ENCODE peak calls at places on chromosomes 16 and 17, in six cellular contexts. One of them, this sample, is unnamed.

GRCh38 chr16:2919511-2920255 is 8.0 kb downstream of the FLYWCH1 start:
- DNase-seq in transverse colon: peak; percentile 61
- DNase-seq in body of pancreas: peak; percentile 60
- DNase-seq in colonic mucosa: peak; percentile 69
- DNase-seq in left ventricle myocardium inferior: no peak
- DNase-seq in CD8-positive, alpha-beta T cell: peak; percentile 79
- DNase-seq in this sample: no peak

GRCh38 chr16:74709477-74709877 is 8.8 kb upstream of the MLKL start:
- DNase-seq in transverse colon: peak; percentile 87
- DNase-seq in left ventricle myocardium inferior: peak; percentile 68
- DNase-seq in body of pancreas: peak; percentile 78
- DNase-seq in CD8-positive, alpha-beta T cell: peak; percentile 89
- DNase-seq in colonic mucosa: peak; percentile 87
- DNase-seq in this sample: no peak

GRCh38 chr17:81388091-81388611 is 7.1 kb upstream of the BAHCC1 start:
- DNase-seq in CD8-positive, alpha-beta T cell: no peak
- DNase-seq in body of pancreas: no peak
- DNase-seq in left ventricle myocardium inferior: no peak
- DNase-seq in colonic mucosa: no peak
- DNase-seq in transverse colon: no peak
- DNase-seq in this sample: no peak

GRCh38 chr16:1626327-1626726 is 14.2 kb downstream of the CRAMP1 start:
- DNase-seq in transverse colon: no peak
- DNase-seq in body of pancreas: no peak
- DNase-seq in colonic mucosa: no peak
- DNase-seq in left ventricle myocardium inferior: no peak
- DNase-seq in CD8-positive, alpha-beta T cell: no peak
- DNase-seq in this sample: no peak

GRCh38 chr17:82322526-82323453 is 5.4 kb upstream of the CD7 start:
- DNase-seq in colonic mucosa: no peak
- DNase-seq in body of pancreas: no peak
- DNase-seq in CD8-positive, alpha-beta T cell: no peak
- DNase-seq in transverse colon: no peak
- DNase-seq in left ventricle myocardium inferior: no peak
- DNase-seq in this sample: no peak

GRCh38 chr17:50473901-50474300 is 4.8 kb upstream of the RSAD1 start:
- DNase-seq in left ventricle myocardium inferior: no peak
- DNase-seq in CD8-positive, alpha-beta T cell: no peak
- DNase-seq in transverse colon: no peak
- DNase-seq in colonic mucosa: no peak
- DNase-seq in body of pancreas: no peak
- DNase-seq in this sample: no peak

GRCh38 chr17:48554412-48555090 is 9.6 kb upstream of the HOXB2 start:
- DNase-seq in body of pancreas: no peak
- DNase-seq in left ventricle myocardium inferior: no peak
- DNase-seq in colonic mucosa: no peak
- DNase-seq in transverse colon: no peak
- DNase-seq in CD8-positive, alpha-beta T cell: no peak
- DNase-seq in this sample: no peak

GRCh38 chr17:79070266-79070880 is 4.3 kb upstream of the ENGASE start:
- DNase-seq in colonic mucosa: no peak
- DNase-seq in left ventricle myocardium inferior: no peak
- DNase-seq in transverse colon: no peak
- DNase-seq in body of pancreas: no peak
- DNase-seq in CD8-positive, alpha-beta T cell: no peak
- DNase-seq in this sample: no peak

GRCh38 chr17:58254803-58255202 is 16.4 kb downstream of the LPO start:
- DNase-seq in transverse colon: no peak
- DNase-seq in colonic mucosa: no peak
- DNase-seq in CD8-positive, alpha-beta T cell: peak; percentile 39
- DNase-seq in left ventricle myocardium inferior: no peak
- DNase-seq in body of pancreas: no peak
- DNase-seq in this sample: no peak

GRCh38 chr17:13587487-13588338 is 14.0 kb downstream of the HS3ST3A1 start:
- DNase-seq in left ventricle myocardium inferior: no peak
- DNase-seq in transverse colon: no peak
- DNase-seq in colonic mucosa: no peak
- DNase-seq in body of pancreas: no peak
- DNase-seq in CD8-positive, alpha-beta T cell: no peak
- DNase-seq in this sample: no peak

GRCh38 chr16:87723224-87723619 is 42.6 kb downstream of the KLHDC4 start:
- DNase-seq in left ventricle myocardium inferior: peak; percentile 57
- DNase-seq in body of pancreas: peak; percentile 63
- DNase-seq in transverse colon: peak; percentile 34
- DNase-seq in colonic mucosa: no peak
- DNase-seq in CD8-positive, alpha-beta T cell: no peak
- DNase-seq in this sample: no peak

GRCh38 chr17:73420897-73421296 is 109.1 kb upstream of the CDC42EP4 start:
- DNase-seq in CD8-positive, alpha-beta T cell: no peak
- DNase-seq in colonic mucosa: no peak
- DNase-seq in left ventricle myocardium inferior: no peak
- DNase-seq in transverse colon: no peak
- DNase-seq in body of pancreas: no peak
- DNase-seq in this sample: no peak

GRCh38 chr17:37725021-37725585 is 19.8 kb downstream of the HNF1B start:
- DNase-seq in colonic mucosa: no peak
- DNase-seq in left ventricle myocardium inferior: no peak
- DNase-seq in transverse colon: no peak
- DNase-seq in CD8-positive, alpha-beta T cell: no peak
- DNase-seq in body of pancreas: no peak
- DNase-seq in this sample: no peak

GRCh38 chr16:49874613-49875237 is 18.8 kb upstream of the ZNF423 start:
- DNase-seq in transverse colon: peak; percentile 35
- DNase-seq in left ventricle myocardium inferior: no peak
- DNase-seq in colonic mucosa: peak; percentile 63
- DNase-seq in body of pancreas: no peak
- DNase-seq in CD8-positive, alpha-beta T cell: no peak
- DNase-seq in this sample: no peak

GRCh38 chr17:28317965-28318758 is 838 bp upstream of the TMEM97 start:
- DNase-seq in colonic mucosa: no peak
- DNase-seq in left ventricle myocardium inferior: no peak
- DNase-seq in CD8-positive, alpha-beta T cell: no peak
- DNase-seq in body of pancreas: no peak
- DNase-seq in transverse colon: no peak
- DNase-seq in this sample: no peak

GRCh38 chr17:58081641-58082340 is 1.4 kb upstream of the DYNLL2 start:
- DNase-seq in body of pancreas: no peak
- DNase-seq in colonic mucosa: no peak
- DNase-seq in left ventricle myocardium inferior: no peak
- DNase-seq in transverse colon: no peak
- DNase-seq in CD8-positive, alpha-beta T cell: no peak
- DNase-seq in this sample: no peak

GRCh38 chr17:48905987-48906515 is 2.2 kb upstream of the UBE2Z start:
- DNase-seq in colonic mucosa: no peak
- DNase-seq in body of pancreas: no peak
- DNase-seq in CD8-positive, alpha-beta T cell: no peak
- DNase-seq in left ventricle myocardium inferior: no peak
- DNase-seq in transverse colon: no peak
- DNase-seq in this sample: no peak

GRCh38 chr17:42303694-42304093 is 15.4 kb downstream of the STAT5A start:
- DNase-seq in transverse colon: no peak
- DNase-seq in colonic mucosa: no peak
- DNase-seq in body of pancreas: no peak
- DNase-seq in left ventricle myocardium inferior: no peak
- DNase-seq in CD8-positive, alpha-beta T cell: no peak
- DNase-seq in this sample: no peak

GRCh38 chr17:54977744-54978143 is 9.2 kb downstream of the STXBP4 start:
- DNase-seq in CD8-positive, alpha-beta T cell: no peak
- DNase-seq in body of pancreas: no peak
- DNase-seq in left ventricle myocardium inferior: no peak
- DNase-seq in colonic mucosa: no peak
- DNase-seq in transverse colon: no peak
- DNase-seq in this sample: no peak

GRCh38 chr17:9389116-9389515 is 186.5 kb downstream of the STX8 start:
- DNase-seq in colonic mucosa: no peak
- DNase-seq in transverse colon: no peak
- DNase-seq in CD8-positive, alpha-beta T cell: no peak
- DNase-seq in left ventricle myocardium inferior: no peak
- DNase-seq in body of pancreas: peak; percentile 42
- DNase-seq in this sample: peak; percentile 47

GRCh38 chr16:68700120-68700519 is 37.0 kb upstream of the CDH1 start:
- DNase-seq in colonic mucosa: no peak
- DNase-seq in left ventricle myocardium inferior: no peak
- DNase-seq in transverse colon: no peak
- DNase-seq in CD8-positive, alpha-beta T cell: no peak
- DNase-seq in body of pancreas: no peak
- DNase-seq in this sample: no peak

GRCh38 chr17:17937450-17937849 is 34.8 kb downstream of the TOM1L2 start:
- DNase-seq in body of pancreas: no peak
- DNase-seq in colonic mucosa: no peak
- DNase-seq in CD8-positive, alpha-beta T cell: no peak
- DNase-seq in transverse colon: no peak
- DNase-seq in left ventricle myocardium inferior: no peak
- DNase-seq in this sample: no peak

GRCh38 chr17:8470447-8471047 is 34.9 kb downstream of the NDEL1 start:
- DNase-seq in body of pancreas: no peak
- DNase-seq in transverse colon: no peak
- DNase-seq in CD8-positive, alpha-beta T cell: no peak
- DNase-seq in left ventricle myocardium inferior: peak; percentile 58
- DNase-seq in colonic mucosa: no peak
- DNase-seq in this sample: no peak

GRCh38 chr17:80395402-80396151 is 19.4 kb upstream of the ENDOV start:
- DNase-seq in body of pancreas: no peak
- DNase-seq in CD8-positive, alpha-beta T cell: no peak
- DNase-seq in colonic mucosa: no peak
- DNase-seq in transverse colon: no peak
- DNase-seq in left ventricle myocardium inferior: no peak
- DNase-seq in this sample: no peak

GRCh38 chr17:30263552-30264333 is 28.0 kb downstream of the BLMH start:
- DNase-seq in CD8-positive, alpha-beta T cell: no peak
- DNase-seq in colonic mucosa: no peak
- DNase-seq in left ventricle myocardium inferior: no peak
- DNase-seq in transverse colon: no peak
- DNase-seq in body of pancreas: peak; percentile 61
- DNase-seq in this sample: no peak

GRCh38 chr16:10557750-10558149 is 22.6 kb downstream of the EMP2 start:
- DNase-seq in transverse colon: no peak
- DNase-seq in left ventricle myocardium inferior: no peak
- DNase-seq in body of pancreas: no peak
- DNase-seq in CD8-positive, alpha-beta T cell: no peak
- DNase-seq in colonic mucosa: no peak
- DNase-seq in this sample: no peak

GRCh38 chr17:45286286-45286685 is 24.4 kb upstream of the SPATA32 start:
- DNase-seq in colonic mucosa: no peak
- DNase-seq in body of pancreas: no peak
- DNase-seq in left ventricle myocardium inferior: no peak
- DNase-seq in transverse colon: no peak
- DNase-seq in CD8-positive, alpha-beta T cell: no peak
- DNase-seq in this sample: no peak

GRCh38 chr16:11726008-11726407 is 16.6 kb downstream of the TXNDC11 start:
- DNase-seq in colonic mucosa: peak; percentile 40
- DNase-seq in CD8-positive, alpha-beta T cell: no peak
- DNase-seq in left ventricle myocardium inferior: no peak
- DNase-seq in body of pancreas: peak; percentile 75
- DNase-seq in transverse colon: peak; percentile 23
- DNase-seq in this sample: no peak

GRCh38 chr16:11721781-11722467 is 20.7 kb downstream of the TXNDC11 start:
- DNase-seq in body of pancreas: no peak
- DNase-seq in transverse colon: peak; percentile 8
- DNase-seq in left ventricle myocardium inferior: no peak
- DNase-seq in CD8-positive, alpha-beta T cell: no peak
- DNase-seq in colonic mucosa: no peak
- DNase-seq in this sample: no peak

GRCh38 chr16:11719171-11719570 is 23.5 kb downstream of the TXNDC11 start:
- DNase-seq in transverse colon: no peak
- DNase-seq in colonic mucosa: no peak
- DNase-seq in body of pancreas: no peak
- DNase-seq in CD8-positive, alpha-beta T cell: no peak
- DNase-seq in left ventricle myocardium inferior: no peak
- DNase-seq in this sample: no peak

GRCh38 chr16:11725457-11725856 is 17.2 kb downstream of the TXNDC11 start:
- DNase-seq in colonic mucosa: no peak
- DNase-seq in CD8-positive, alpha-beta T cell: no peak
- DNase-seq in transverse colon: no peak
- DNase-seq in left ventricle myocardium inferior: no peak
- DNase-seq in body of pancreas: no peak
- DNase-seq in this sample: no peak

GRCh38 chr16:11722468-11722808 is 20.2 kb downstream of the TXNDC11 start:
- DNase-seq in transverse colon: no peak
- DNase-seq in left ventricle myocardium inferior: no peak
- DNase-seq in colonic mucosa: no peak
- DNase-seq in body of pancreas: no peak
- DNase-seq in CD8-positive, alpha-beta T cell: no peak
- DNase-seq in this sample: no peak
- H3K4me3 ChIP-seq in transverse colon: no peak overlapping the region
- H3K4me3 ChIP-seq in left ventricle myocardium inferior: no peak overlapping the region
- H3K4me3 ChIP-seq in colonic mucosa: no peak overlapping the region
- H3K4me3 ChIP-seq in body of pancreas: no peak overlapping the region
- H3K4me3 ChIP-seq in CD8-positive, alpha-beta T cell: no peak overlapping the region
- H3K4me3 ChIP-seq in this sample: no peak overlapping the region

GRCh38 chr16:30378236-30379164 is 3.9 kb downstream of the SEPTIN1 start:
- DNase-seq in left ventricle myocardium inferior: peak; percentile 100
- DNase-seq in transverse colon: peak; percentile 100
- DNase-seq in colonic mucosa: peak; percentile 99
- DNase-seq in CD8-positive, alpha-beta T cell: peak; percentile 100
- DNase-seq in body of pancreas: peak; percentile 99
- DNase-seq in this sample: peak; percentile 89
- TF ChIP-seq CTCF in left ventricle myocardium inferior: peak; percentile 21
- TF ChIP-seq CTCF in transverse colon: no peak
- TF ChIP-seq CTCF in colonic mucosa: no peak
- TF ChIP-seq CTCF in CD8-positive, alpha-beta T cell: no peak
- TF ChIP-seq CTCF in body of pancreas: peak; percentile 32
- TF ChIP-seq CTCF in this sample: no peak

GRCh38 chr17:3689262-3690093 is 6.5 kb downstream of the P2RX5 start:
- DNase-seq in left ventricle myocardium inferior: no peak
- DNase-seq in CD8-positive, alpha-beta T cell: no peak
- DNase-seq in transverse colon: no peak
- DNase-seq in body of pancreas: no peak
- DNase-seq in colonic mucosa: no peak
- DNase-seq in this sample: no peak
- H3K4me3 ChIP-seq in left ventricle myocardium inferior: no peak overlapping the region
- H3K4me3 ChIP-seq in CD8-positive, alpha-beta T cell: no peak overlapping the region
- H3K4me3 ChIP-seq in transverse colon: no peak overlapping the region
- H3K4me3 ChIP-seq in body of pancreas: no peak overlapping the region
- H3K4me3 ChIP-seq in colonic mucosa: no peak overlapping the region
- H3K4me3 ChIP-seq in this sample: no peak overlapping the region

DNA sequence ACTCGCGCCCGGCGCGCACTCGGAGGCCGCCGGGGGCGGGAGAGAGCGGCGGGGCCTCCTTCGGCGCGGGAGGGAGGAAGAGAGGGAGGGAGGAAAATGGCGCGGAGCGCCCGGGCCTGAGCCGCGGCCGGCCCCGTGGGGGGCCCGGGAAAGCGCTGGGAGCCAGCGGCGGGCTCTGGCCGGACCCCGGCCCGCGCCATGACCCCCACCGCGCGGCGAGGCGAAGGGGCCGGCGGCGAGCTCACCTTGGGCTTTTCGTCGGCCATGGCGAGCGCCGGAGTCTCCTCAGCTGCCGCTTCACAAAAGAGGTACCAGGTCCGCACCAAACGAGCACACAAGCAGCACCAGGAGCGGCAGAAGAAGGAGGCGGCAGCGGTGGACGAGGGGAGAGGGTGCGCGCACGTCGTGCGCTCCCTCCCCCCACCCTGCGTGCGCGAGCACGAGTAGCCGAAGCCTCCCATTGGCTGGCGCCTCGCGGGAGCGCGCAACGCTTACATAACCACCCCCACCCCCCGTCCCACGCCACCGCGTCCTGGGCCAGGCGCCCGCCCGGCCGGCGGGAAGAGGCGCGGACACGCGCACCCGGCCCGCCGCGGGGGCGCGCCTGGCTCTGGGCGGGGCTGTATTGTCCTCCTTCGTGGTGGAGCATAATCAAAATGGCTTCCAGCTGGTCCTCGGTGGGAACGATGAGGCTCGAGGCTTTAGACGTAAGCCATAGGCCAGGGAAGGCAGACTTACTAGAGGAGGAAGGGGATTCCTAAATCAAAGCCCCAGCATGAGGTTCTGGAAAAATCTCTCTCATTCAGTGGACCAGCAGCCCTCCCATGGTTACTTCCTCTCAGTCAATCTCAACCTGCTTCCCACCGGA is at the start of gene SUMO2:
- DNase-seq in body of pancreas: peak; percentile 95
- DNase-seq in left ventricle myocardium inferior: peak; percentile 95
- DNase-seq in transverse colon: peak; percentile 97
- DNase-seq in colonic mucosa: peak; percentile 96
- DNase-seq in CD8-positive, alpha-beta T cell: peak; percentile 97
- DNase-seq in this sample: peak; percentile 87
- TF ChIP-seq CTCF in body of pancreas: peak; percentile 35
- TF ChIP-seq CTCF in left ventricle myocardium inferior: peak; percentile 63
- TF ChIP-seq CTCF in transverse colon: peak; percentile 55
- TF ChIP-seq CTCF in colonic mucosa: no peak
- TF ChIP-seq CTCF in CD8-positive, alpha-beta T cell: no peak
- TF ChIP-seq CTCF in this sample: peak; percentile 24